ENCODE peak calls at places on chromosomes 7 and 10, in five cellular contexts. F, I, S, R and H are unnamed samples.

GRCh38 chr7:130844811-130845580 is 111.0 kb upstream of the KLF14 start:
- DNase-seq in F (no peak), I (no peak), S (peak; percentile 67), R (no peak), H (no peak)

GRCh38 chr7:12162420-12163113 is 48.5 kb upstream of the TMEM106B start:
- DNase-seq in F (no peak), I (no peak), S (peak; percentile 72), R (no peak), H (no peak)

GRCh38 chr7:17500718-17501117 is 202.3 kb downstream of the AHR start:
- DNase-seq in F (no peak), I (no peak), S (no peak), R (no peak), H (no peak)

GRCh38 chr10:75707080-75707840 is 275.8 kb downstream of the LRMDA start:
- DNase-seq in F (no peak), I (no peak), S (no peak), R (no peak), H (no peak)

GRCh38 chr7:33853361-33854062 is 51.8 kb upstream of the BMPER start:
- DNase-seq in F (no peak), I (no peak), S (peak; percentile 89), R (no peak), H (no peak)

GRCh38 chr10:33524966-33525365 is 190.5 kb upstream of the NRP1 start:
- DNase-seq in F (no peak), I (no peak), S (peak; percentile 66), R (peak; percentile 29), H (no peak)

GRCh38 chr10:113226404-113226803 is 276.4 kb downstream of the TCF7L2 start:
- DNase-seq in F (no peak), I (no peak), S (no peak), R (no peak), H (no peak)

GRCh38 chr7:40579401-40579800 is 444.6 kb downstream of the SUGCT start:
- DNase-seq in F (no peak), I (no peak), S (peak; percentile 36), R (no peak), H (no peak)

GRCh38 chr7:105102557-105103352 is 88.8 kb downstream of the KMT2E start:
- DNase-seq in F (no peak), I (no peak), S (no peak), R (no peak), H (no peak)

GRCh38 chr7:158238616-158239289 is 348.9 kb downstream of the PTPRN2 start:
- DNase-seq in F (no peak), I (no peak), S (no peak), R (peak; percentile 74), H (peak; percentile 23)

GRCh38 chr10:22846294-22846693 is 81.6 kb upstream of the ARMC3 start:
- DNase-seq in F (no peak), I (no peak), S (no peak), R (no peak), H (no peak)

GRCh38 chr7:97731736-97732370 is at the start of gene TAC1:
- DNase-seq in F (no peak), I (peak; percentile 64), S (no peak), R (peak; percentile 82), H (no peak)

GRCh38 chr10:75395955-75396860 is 5.4 kb downstream of the ZNF503 start:
- DNase-seq in F (no peak), I (peak; percentile 66), S (peak; percentile 43), R (peak; percentile 87), H (no peak)

GRCh38 chr10:69759641-69760040 is 42.1 kb upstream of the COL13A1 start:
- DNase-seq in F (no peak), I (no peak), S (no peak), R (no peak), H (no peak)

GRCh38 chr10:124690971-124691370 is 53.2 kb downstream of the FAM53B start:
- DNase-seq in F (no peak), I (no peak), S (no peak), R (no peak), H (no peak)

GRCh38 chr7:104980969-104981670 is 32.9 kb upstream of the KMT2E start:
- DNase-seq in F (no peak), I (peak; percentile 18), S (peak; percentile 69), R (no peak), H (no peak)

GRCh38 chr10:124997246-124997790 is 55.4 kb downstream of the ZRANB1 start:
- DNase-seq in F (no peak), I (no peak), S (no peak), R (no peak), H (no peak)

GRCh38 chr10:11416974-11417373 is 194.5 kb downstream of the USP6NL start:
- DNase-seq in F (no peak), I (no peak), S (no peak), R (no peak), H (no peak)

GRCh38 chr10:126738001-126738400 is 67.5 kb upstream of the C10orf90 start:
- DNase-seq in F (no peak), I (no peak), S (no peak), R (no peak), H (no peak)

GRCh38 chr7:40520986-40521738 is 386.4 kb downstream of the SUGCT start:
- DNase-seq in F (no peak), I (no peak), S (no peak), R (no peak), H (no peak)

GRCh38 chr10:102720775-102721301 is 6.4 kb downstream of the SFXN2 start:
- DNase-seq in F (no peak), I (no peak), S (no peak), R (no peak), H (no peak)

GRCh38 chr10:35217458-35217857 is 90.8 kb downstream of the CREM start:
- DNase-seq in F (no peak), I (no peak), S (no peak), R (no peak), H (no peak)

GRCh38 chr7:6446977-6447588 is 671 bp downstream of the DAGLB start:
- DNase-seq in F (no peak), I (peak; percentile 23), S (peak; percentile 79), R (no peak), H (peak; percentile 87)

GRCh38 chr7:128917061-128917460 is 6.6 kb upstream of the KCP start:
- DNase-seq in F (no peak), I (no peak), S (no peak), R (no peak), H (no peak)

GRCh38 chr10:31929260-31929985 is 792 bp upstream of the ARHGAP12 start:
- DNase-seq in F (no peak), I (no peak), S (peak; percentile 32), R (no peak), H (peak; percentile 75)